ENCODE peak calls at places on chromosomes 6 and 20, in five cellular contexts. One of them, this sample, is unnamed.

GRCh38 chr6:148200302-148200701 is 142.3 kb upstream of the SASH1 start:
- DNase-seq in tibial nerve: no peak
- DNase-seq in endothelial cell of umbilical vein: peak
- DNase-seq in fibroblast of lung: no peak
- DNase-seq in Peyer's patch: no peak
- DNase-seq in this sample: no peak

GRCh38 chr6:1107578-1107977 is 204.3 kb upstream of the FOXQ1 start:
- DNase-seq in Peyer's patch: no peak
- DNase-seq in fibroblast of lung: no peak
- DNase-seq in endothelial cell of umbilical vein: no peak
- DNase-seq in tibial nerve: no peak
- DNase-seq in this sample: no peak

GRCh38 chr6:13614126-13614925 is 809 bp upstream of the NOL7 start:
- DNase-seq in fibroblast of lung: peak
- DNase-seq in tibial nerve: no peak
- DNase-seq in endothelial cell of umbilical vein: no peak
- DNase-seq in Peyer's patch: peak
- DNase-seq in this sample: peak

GRCh38 chr20:41150664-41151063 is 13.3 kb downstream of the PLCG1 start:
- DNase-seq in Peyer's patch: no peak
- DNase-seq in endothelial cell of umbilical vein: peak
- DNase-seq in fibroblast of lung: no peak
- DNase-seq in tibial nerve: no peak
- DNase-seq in this sample: no peak

GRCh38 chr6:159168536-159169192 is 536 bp upstream of the FNDC1 start:
- DNase-seq in endothelial cell of umbilical vein: peak
- DNase-seq in tibial nerve: no peak
- DNase-seq in fibroblast of lung: peak
- DNase-seq in Peyer's patch: no peak
- DNase-seq in this sample: peak

GRCh38 chr6:157690441-157691210 is 132.4 kb upstream of the SNX9 start:
- DNase-seq in Peyer's patch: no peak
- DNase-seq in endothelial cell of umbilical vein: no peak
- DNase-seq in tibial nerve: no peak
- DNase-seq in fibroblast of lung: no peak
- DNase-seq in this sample: no peak

GRCh38 chr6:144675231-144675861 is 390.2 kb downstream of the UTRN start:
- DNase-seq in fibroblast of lung: peak
- DNase-seq in Peyer's patch: no peak
- DNase-seq in tibial nerve: no peak
- DNase-seq in endothelial cell of umbilical vein: peak
- DNase-seq in this sample: no peak

GRCh38 chr20:47358672-47359532 is 2.4 kb upstream of the ZMYND8 start:
- DNase-seq in Peyer's patch: peak
- DNase-seq in endothelial cell of umbilical vein: peak
- DNase-seq in fibroblast of lung: peak
- DNase-seq in tibial nerve: peak
- DNase-seq in this sample: peak

GRCh38 chr6:41336824-41337223 is 1.4 kb downstream of the NCR2 start:
- DNase-seq in endothelial cell of umbilical vein: no peak
- DNase-seq in Peyer's patch: no peak
- DNase-seq in tibial nerve: no peak
- DNase-seq in fibroblast of lung: no peak
- DNase-seq in this sample: no peak

GRCh38 chr6:142903806-142904205 is 41.2 kb downstream of the HIVEP2 start:
- DNase-seq in tibial nerve: no peak
- DNase-seq in Peyer's patch: no peak
- DNase-seq in fibroblast of lung: peak
- DNase-seq in endothelial cell of umbilical vein: no peak
- DNase-seq in this sample: no peak

GRCh38 chr6:84249724-84250123 is 22.3 kb upstream of the CEP162 start:
- DNase-seq in Peyer's patch: no peak
- DNase-seq in tibial nerve: no peak
- DNase-seq in endothelial cell of umbilical vein: no peak
- DNase-seq in fibroblast of lung: peak
- DNase-seq in this sample: no peak

GRCh38 chr6:166820483-166820882 is 135.9 kb downstream of the RNASET2 start:
- DNase-seq in endothelial cell of umbilical vein: no peak
- DNase-seq in fibroblast of lung: no peak
- DNase-seq in Peyer's patch: no peak
- DNase-seq in tibial nerve: no peak
- DNase-seq in this sample: no peak

GRCh38 chr20:32432277-32432676 is 74.1 kb downstream of the ASXL1 start:
- DNase-seq in endothelial cell of umbilical vein: peak
- DNase-seq in Peyer's patch: no peak
- DNase-seq in tibial nerve: no peak
- DNase-seq in fibroblast of lung: no peak
- DNase-seq in this sample: no peak

GRCh38 chr6:27161946-27162603 is 85.4 kb upstream of the PRSS16 start:
- DNase-seq in fibroblast of lung: peak
- DNase-seq in endothelial cell of umbilical vein: peak
- DNase-seq in tibial nerve: no peak
- DNase-seq in Peyer's patch: no peak
- DNase-seq in this sample: no peak

GRCh38 chr6:47722178-47722577 is 23.8 kb downstream of the ADGRF4 start:
- DNase-seq in tibial nerve: no peak
- DNase-seq in fibroblast of lung: no peak
- DNase-seq in Peyer's patch: no peak
- DNase-seq in endothelial cell of umbilical vein: no peak
- DNase-seq in this sample: no peak

GRCh38 chr6:121539537-121539936 is 104.1 kb downstream of the GJA1 start:
- DNase-seq in tibial nerve: no peak
- DNase-seq in fibroblast of lung: no peak
- DNase-seq in Peyer's patch: no peak
- DNase-seq in endothelial cell of umbilical vein: no peak
- DNase-seq in this sample: no peak

GRCh38 chr6:35370124-35370741 is 27.9 kb downstream of the PPARD start:
- DNase-seq in fibroblast of lung: peak
- DNase-seq in tibial nerve: peak
- DNase-seq in endothelial cell of umbilical vein: peak
- DNase-seq in Peyer's patch: peak
- DNase-seq in this sample: peak

GRCh38 chr6:13261464-13261994 is 66.8 kb downstream of the TBC1D7 start:
- DNase-seq in tibial nerve: no peak
- DNase-seq in endothelial cell of umbilical vein: no peak
- DNase-seq in Peyer's patch: peak
- DNase-seq in fibroblast of lung: no peak
- DNase-seq in this sample: no peak

GRCh38 chr20:2133318-2134183 is 31.9 kb downstream of the STK35 start:
- DNase-seq in Peyer's patch: no peak
- DNase-seq in fibroblast of lung: peak
- DNase-seq in tibial nerve: no peak
- DNase-seq in endothelial cell of umbilical vein: no peak
- DNase-seq in this sample: no peak

GRCh38 chr6:42923656-42924055 is 5.6 kb upstream of the CNPY3 start:
- DNase-seq in Peyer's patch: no peak
- DNase-seq in tibial nerve: no peak
- DNase-seq in fibroblast of lung: no peak
- DNase-seq in endothelial cell of umbilical vein: no peak
- DNase-seq in this sample: no peak

GRCh38 chr6:35140991-35141720 is at the start of gene TCP11:
- DNase-seq in Peyer's patch: no peak
- DNase-seq in tibial nerve: no peak
- DNase-seq in fibroblast of lung: no peak
- DNase-seq in endothelial cell of umbilical vein: no peak
- DNase-seq in this sample: peak

GRCh38 chr6:115729036-115729435 is 331.7 kb downstream of the FRK start:
- DNase-seq in Peyer's patch: no peak
- DNase-seq in tibial nerve: no peak
- DNase-seq in fibroblast of lung: no peak
- DNase-seq in endothelial cell of umbilical vein: no peak
- DNase-seq in this sample: no peak

GRCh38 chr6:77231438-77232305 is 231.6 kb downstream of the HTR1B start:
- DNase-seq in tibial nerve: no peak
- DNase-seq in fibroblast of lung: no peak
- DNase-seq in endothelial cell of umbilical vein: peak
- DNase-seq in Peyer's patch: no peak
- DNase-seq in this sample: no peak

GRCh38 chr6:122365775-122366403 is 33.6 kb upstream of the HSF2 start:
- DNase-seq in Peyer's patch: no peak
- DNase-seq in tibial nerve: no peak
- DNase-seq in endothelial cell of umbilical vein: no peak
- DNase-seq in fibroblast of lung: no peak
- DNase-seq in this sample: no peak

GRCh38 chr6:18264338-18265098 is at the start of gene DEK:
- DNase-seq in endothelial cell of umbilical vein: peak
- DNase-seq in Peyer's patch: peak
- DNase-seq in fibroblast of lung: peak
- DNase-seq in tibial nerve: peak
- DNase-seq in this sample: peak

GRCh38 chr6:15239606-15240364 is 6.1 kb upstream of the JARID2 start:
- DNase-seq in tibial nerve: no peak
- DNase-seq in Peyer's patch: no peak
- DNase-seq in endothelial cell of umbilical vein: peak
- DNase-seq in fibroblast of lung: no peak
- DNase-seq in this sample: no peak

DNA sequence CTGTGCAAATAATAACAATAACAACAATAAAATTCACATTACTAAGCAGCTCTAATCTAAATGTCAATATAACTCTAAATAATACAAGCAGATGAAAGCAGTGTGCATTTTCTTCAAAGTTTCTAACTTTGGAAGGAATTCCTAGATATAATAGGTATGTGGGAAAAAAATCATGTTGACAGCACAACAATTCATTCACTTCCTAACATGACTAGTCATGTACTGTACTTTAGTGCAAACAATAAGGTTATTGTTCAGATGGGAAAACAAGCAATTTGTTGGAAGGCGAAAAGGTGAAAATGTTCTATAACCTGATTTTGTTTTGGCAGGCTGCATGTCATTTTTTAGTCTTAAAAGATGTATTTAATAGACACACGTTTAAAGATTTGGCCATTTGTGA is 484.3 kb upstream of the JAG1 start:
- DNase-seq in endothelial cell of umbilical vein: peak
- DNase-seq in tibial nerve: no peak
- DNase-seq in fibroblast of lung: no peak
- DNase-seq in Peyer's patch: no peak
- DNase-seq in this sample: no peak
- H3K27ac ChIP-seq in endothelial cell of umbilical vein: peak
- H3K27ac ChIP-seq in tibial nerve: no peak
- H3K27ac ChIP-seq in fibroblast of lung: no peak
- H3K27ac ChIP-seq in Peyer's patch: no peak
- H3K27ac ChIP-seq in this sample: peak

GRCh38 chr20:45832619-45833018 is 980 bp upstream of the SNX21 start:
- DNase-seq in fibroblast of lung: no peak
- DNase-seq in endothelial cell of umbilical vein: no peak
- DNase-seq in Peyer's patch: no peak
- DNase-seq in tibial nerve: no peak
- DNase-seq in this sample: no peak
- H3K27ac ChIP-seq in fibroblast of lung: peak
- H3K27ac ChIP-seq in endothelial cell of umbilical vein: no peak
- H3K27ac ChIP-seq in Peyer's patch: peak
- H3K27ac ChIP-seq in tibial nerve: peak
- H3K27ac ChIP-seq in this sample: peak

GRCh38 chr6:73047801-73048200 is 177.5 kb downstream of the KHDC1L start:
- DNase-seq in endothelial cell of umbilical vein: no peak
- DNase-seq in fibroblast of lung: no peak
- DNase-seq in tibial nerve: no peak
- DNase-seq in Peyer's patch: no peak
- DNase-seq in this sample: no peak
- H3K27ac ChIP-seq in endothelial cell of umbilical vein: no peak
- H3K27ac ChIP-seq in fibroblast of lung: no peak
- H3K27ac ChIP-seq in tibial nerve: no peak
- H3K27ac ChIP-seq in Peyer's patch: no peak
- H3K27ac ChIP-seq in this sample: no peak

DNA sequence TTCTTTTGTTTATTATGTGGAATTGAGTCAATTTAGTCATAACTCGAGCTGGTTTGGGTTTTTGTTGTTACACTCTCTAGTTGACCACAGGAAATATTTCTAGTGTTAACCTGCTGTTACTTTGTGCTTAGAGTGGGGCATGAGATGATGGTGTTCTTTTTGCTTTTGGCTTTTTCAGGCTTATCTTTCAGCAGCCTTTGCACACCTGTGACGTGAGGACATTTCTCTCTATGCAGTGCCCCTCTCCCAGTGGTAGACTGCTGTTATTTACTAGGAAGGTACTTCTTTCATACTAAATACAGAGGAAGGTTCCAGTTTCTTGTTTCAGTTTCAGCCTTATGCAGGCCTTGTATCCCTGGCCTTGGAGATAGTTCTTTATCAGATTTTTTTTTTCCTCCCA is 766.8 kb upstream of the MAN1A1 start:
- DNase-seq in fibroblast of lung: no peak
- DNase-seq in endothelial cell of umbilical vein: no peak
- DNase-seq in Peyer's patch: no peak
- DNase-seq in tibial nerve: no peak
- DNase-seq in this sample: no peak
- H3K27ac ChIP-seq in fibroblast of lung: no peak
- H3K27ac ChIP-seq in endothelial cell of umbilical vein: no peak
- H3K27ac ChIP-seq in Peyer's patch: no peak
- H3K27ac ChIP-seq in tibial nerve: no peak
- H3K27ac ChIP-seq in this sample: no peak

DNA sequence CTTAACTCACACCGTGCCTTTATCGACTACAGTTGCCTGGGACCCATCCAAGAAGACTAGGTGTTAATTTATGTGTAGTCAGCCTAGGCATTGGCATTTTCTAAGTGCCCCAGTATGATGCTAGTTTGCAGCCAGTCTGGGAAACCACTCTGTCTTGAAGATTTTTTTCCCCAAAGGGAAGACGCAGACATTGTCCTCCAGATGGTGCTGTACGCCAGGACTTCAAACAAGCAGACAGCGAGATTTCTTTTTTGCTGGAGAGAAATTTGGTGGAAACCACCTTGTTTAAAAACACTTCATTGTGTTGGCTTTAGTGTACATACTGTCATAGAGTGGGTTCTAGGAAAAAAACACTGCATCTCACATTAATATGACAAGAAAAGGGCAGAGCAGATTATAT is 30.0 kb downstream of the ALDH5A1 start:
- DNase-seq in Peyer's patch: no peak
- DNase-seq in endothelial cell of umbilical vein: peak
- DNase-seq in tibial nerve: no peak
- DNase-seq in fibroblast of lung: peak
- DNase-seq in this sample: no peak
- H3K27ac ChIP-seq in Peyer's patch: no peak
- H3K27ac ChIP-seq in endothelial cell of umbilical vein: no peak
- H3K27ac ChIP-seq in tibial nerve: no peak
- H3K27ac ChIP-seq in fibroblast of lung: no peak
- H3K27ac ChIP-seq in this sample: no peak

GRCh38 chr6:46407785-46408530 is 83.3 kb downstream of the RCAN2 start:
- DNase-seq in fibroblast of lung: peak
- DNase-seq in endothelial cell of umbilical vein: no peak
- DNase-seq in tibial nerve: no peak
- DNase-seq in Peyer's patch: no peak
- DNase-seq in this sample: no peak
- H3K27ac ChIP-seq in fibroblast of lung: no peak
- H3K27ac ChIP-seq in endothelial cell of umbilical vein: no peak
- H3K27ac ChIP-seq in tibial nerve: no peak
- H3K27ac ChIP-seq in Peyer's patch: no peak
- H3K27ac ChIP-seq in this sample: peak

GRCh38 chr20:63589261-63590217 is 15.5 kb upstream of the HELZ2 start:
- DNase-seq in fibroblast of lung: no peak
- DNase-seq in endothelial cell of umbilical vein: no peak
- DNase-seq in tibial nerve: no peak
- DNase-seq in Peyer's patch: no peak
- DNase-seq in this sample: no peak
- H3K27ac ChIP-seq in fibroblast of lung: no peak
- H3K27ac ChIP-seq in endothelial cell of umbilical vein: no peak
- H3K27ac ChIP-seq in tibial nerve: no peak
- H3K27ac ChIP-seq in Peyer's patch: no peak
- H3K27ac ChIP-seq in this sample: no peak